ENCODE peak calls at places on chromosomes 11 and 22, in four cellular contexts. One of them, this sample, is unnamed.

GRCh38 chr11:126419801-126420729 is 64.6 kb downstream of the ST3GAL4 start:
- DNase-seq in A549: no peak
- DNase-seq in SK-N-SH: no peak
- DNase-seq in HepG2: no peak
- DNase-seq in this sample: peak

GRCh38 chr11:20065040-20065805 is 95.1 kb downstream of the DBX1 start:
- DNase-seq in HepG2: no peak
- DNase-seq in SK-N-SH: no peak
- DNase-seq in A549: no peak
- DNase-seq in this sample: no peak

GRCh38 chr11:8035225-8035846 is 45.7 kb upstream of the TUB start:
- DNase-seq in HepG2: no peak
- DNase-seq in SK-N-SH: no peak
- DNase-seq in A549: no peak
- DNase-seq in this sample: no peak

GRCh38 chr11:7538023-7538422 is 24.2 kb downstream of the PPFIBP2 start:
- DNase-seq in HepG2: no peak
- DNase-seq in SK-N-SH: no peak
- DNase-seq in A549: no peak
- DNase-seq in this sample: no peak

GRCh38 chr22:44538071-44538470 is 40.0 kb upstream of the RTL6 start:
- DNase-seq in A549: peak
- DNase-seq in HepG2: peak
- DNase-seq in SK-N-SH: no peak
- DNase-seq in this sample: no peak

GRCh38 chr11:91860661-91861060 is 364.0 kb upstream of the FAT3 start:
- DNase-seq in SK-N-SH: no peak
- DNase-seq in HepG2: no peak
- DNase-seq in A549: no peak
- DNase-seq in this sample: no peak

GRCh38 chr11:118180300-118180703 is 3.9 kb upstream of the SCN2B start:
- DNase-seq in A549: peak
- DNase-seq in HepG2: peak
- DNase-seq in SK-N-SH: peak
- DNase-seq in this sample: no peak

GRCh38 chr11:30426781-30427180 is 103.9 kb downstream of the ARL14EP start:
- DNase-seq in HepG2: no peak
- DNase-seq in A549: no peak
- DNase-seq in SK-N-SH: no peak
- DNase-seq in this sample: no peak

GRCh38 chr22:23157560-23158515 is 12.6 kb downstream of the RAB36 start:
- DNase-seq in HepG2: no peak
- DNase-seq in SK-N-SH: no peak
- DNase-seq in A549: no peak
- DNase-seq in this sample: no peak

GRCh38 chr22:48905206-48905975 is 922.3 kb downstream of the BRD1 start:
- DNase-seq in HepG2: no peak
- DNase-seq in A549: no peak
- DNase-seq in SK-N-SH: no peak
- DNase-seq in this sample: no peak

GRCh38 chr11:64685536-64685935 is 37.5 kb downstream of the NRXN2 start:
- DNase-seq in A549: no peak
- DNase-seq in SK-N-SH: no peak
- DNase-seq in HepG2: no peak
- DNase-seq in this sample: no peak

GRCh38 chr11:44949160-44950035 is 1.3 kb downstream of the TP53I11 start:
- DNase-seq in HepG2: no peak
- DNase-seq in A549: peak
- DNase-seq in SK-N-SH: peak
- DNase-seq in this sample: no peak

GRCh38 chr11:93567406-93567819 is 24.2 kb upstream of the SMCO4 start:
- DNase-seq in A549: no peak
- DNase-seq in SK-N-SH: no peak
- DNase-seq in HepG2: no peak
- DNase-seq in this sample: no peak

GRCh38 chr11:6225024-6225423 is 9.4 kb downstream of the FHIP1B start:
- DNase-seq in SK-N-SH: no peak
- DNase-seq in HepG2: no peak
- DNase-seq in A549: no peak
- DNase-seq in this sample: no peak

GRCh38 chr22:33842421-33843094 is 77.7 kb downstream of the LARGE1 start:
- DNase-seq in HepG2: no peak
- DNase-seq in SK-N-SH: no peak
- DNase-seq in A549: no peak
- DNase-seq in this sample: no peak

GRCh38 chr22:41568811-41569210 is 8.0 kb downstream of the CSDC2 start:
- DNase-seq in A549: no peak
- DNase-seq in SK-N-SH: peak
- DNase-seq in HepG2: no peak
- DNase-seq in this sample: no peak

GRCh38 chr11:133928628-133929059 is 28.1 kb downstream of the IGSF9B start:
- DNase-seq in A549: no peak
- DNase-seq in SK-N-SH: peak
- DNase-seq in HepG2: no peak
- DNase-seq in this sample: no peak

GRCh38 chr11:1062075-1062820 is 12.4 kb upstream of the MUC2 start:
- DNase-seq in HepG2: no peak
- DNase-seq in A549: no peak
- DNase-seq in SK-N-SH: no peak
- DNase-seq in this sample: no peak

GRCh38 chr11:27207025-27207650 is 155.9 kb downstream of the CCDC34 start:
- DNase-seq in A549: peak
- DNase-seq in SK-N-SH: no peak
- DNase-seq in HepG2: no peak
- DNase-seq in this sample: no peak

GRCh38 chr22:50312371-50312770 is 4.9 kb upstream of the PLXNB2 start:
- DNase-seq in A549: no peak
- DNase-seq in SK-N-SH: no peak
- DNase-seq in HepG2: no peak
- DNase-seq in this sample: no peak

GRCh38 chr11:76744186-76745058 is 38.7 kb upstream of the TSKU start:
- DNase-seq in SK-N-SH: peak
- DNase-seq in HepG2: no peak
- DNase-seq in A549: no peak
- DNase-seq in this sample: no peak

GRCh38 chr11:23564370-23564769 is 704.1 kb upstream of the CCDC179 start:
- DNase-seq in HepG2: no peak
- DNase-seq in A549: no peak
- DNase-seq in SK-N-SH: no peak
- DNase-seq in this sample: no peak

GRCh38 chr11:122440783-122441701 is 214.5 kb upstream of the UBASH3B start:
- DNase-seq in A549: peak
- DNase-seq in HepG2: no peak
- DNase-seq in SK-N-SH: peak
- DNase-seq in this sample: no peak

DNA sequence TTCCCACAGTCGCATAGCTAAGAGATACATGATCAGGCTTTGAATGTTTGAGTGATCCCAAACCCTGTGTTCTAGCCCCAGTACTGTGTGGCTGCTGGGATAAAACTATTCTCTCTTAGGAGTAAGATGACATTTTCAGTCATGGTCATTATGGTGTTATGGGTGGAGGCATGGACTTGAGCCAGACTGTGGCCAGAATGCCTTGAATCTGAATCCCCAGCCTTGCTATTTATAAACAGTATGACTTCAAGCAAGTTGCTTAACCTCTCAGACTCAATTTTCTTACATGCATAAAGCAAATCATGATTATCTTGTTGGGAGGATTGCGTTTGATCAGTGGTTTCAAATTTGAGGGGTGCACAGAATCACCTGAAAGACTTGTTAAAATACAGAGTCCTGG is 571.6 kb downstream of the METTL15 start:
- DNase-seq in HepG2: no peak
- DNase-seq in SK-N-SH: no peak
- DNase-seq in A549: no peak
- DNase-seq in this sample: no peak
- TF ChIP-seq CHD2 in HepG2: no peak
- TF ChIP-seq CHD2 in SK-N-SH: no peak
- TF ChIP-seq CHD2 in A549: no peak
- TF ChIP-seq CHD2 in this sample: no peak

DNA sequence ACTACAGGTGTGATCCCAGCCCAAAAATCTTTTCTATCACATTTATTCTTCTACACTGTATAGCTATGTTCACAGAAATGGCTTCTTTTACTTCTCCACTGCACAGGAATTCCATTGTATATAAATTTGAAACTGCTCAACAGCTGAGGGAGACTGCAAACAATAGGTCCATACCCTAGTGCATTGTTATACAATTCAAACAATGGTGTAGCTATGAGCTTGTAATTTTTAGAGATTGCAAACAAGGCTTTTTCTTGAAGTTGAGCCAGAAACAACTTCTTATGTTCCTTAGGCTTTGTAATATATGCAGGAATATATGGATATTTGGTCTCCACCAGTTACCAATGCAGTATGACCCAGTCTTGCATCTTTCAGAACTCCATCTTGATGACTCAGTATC is 19.5 kb upstream of the SIK3 start:
- DNase-seq in HepG2: no peak
- DNase-seq in A549: no peak
- DNase-seq in SK-N-SH: no peak
- DNase-seq in this sample: no peak
- TF ChIP-seq CHD2 in HepG2: no peak
- TF ChIP-seq CHD2 in A549: no peak
- TF ChIP-seq CHD2 in SK-N-SH: no peak
- TF ChIP-seq CHD2 in this sample: no peak

DNA sequence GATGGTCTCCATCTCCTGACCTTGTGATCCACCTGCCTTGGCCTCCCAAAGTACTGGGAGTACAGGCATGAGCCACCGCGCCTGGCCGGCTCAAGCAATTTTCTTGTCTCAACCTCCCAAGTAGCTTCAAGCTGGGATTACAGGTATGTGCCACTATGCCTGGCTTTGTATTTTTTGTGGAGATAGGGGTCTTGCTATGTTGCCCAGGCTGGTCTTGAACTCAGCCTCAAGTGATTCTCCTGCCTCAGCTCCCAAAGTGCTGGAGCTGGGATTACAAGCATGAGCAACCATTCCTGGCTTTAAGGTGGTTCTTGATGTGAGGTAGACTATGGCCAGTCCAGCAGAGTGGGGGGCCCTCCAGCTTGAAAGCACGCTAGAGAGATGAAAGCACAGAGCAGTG is 7.6 kb downstream of the POLR2F start:
- DNase-seq in A549: no peak
- DNase-seq in SK-N-SH: no peak
- DNase-seq in HepG2: no peak
- DNase-seq in this sample: no peak
- TF ChIP-seq CHD2 in A549: no peak
- TF ChIP-seq CHD2 in SK-N-SH: no peak
- TF ChIP-seq CHD2 in HepG2: no peak
- TF ChIP-seq CHD2 in this sample: no peak

GRCh38 chr11:17725174-17725573 is 5.8 kb downstream of the MYOD1 start:
- DNase-seq in HepG2: no peak
- DNase-seq in SK-N-SH: no peak
- DNase-seq in A549: no peak
- DNase-seq in this sample: no peak
- TF ChIP-seq CHD2 in HepG2: no peak
- TF ChIP-seq CHD2 in SK-N-SH: no peak
- TF ChIP-seq CHD2 in A549: no peak
- TF ChIP-seq CHD2 in this sample: no peak

DNA sequence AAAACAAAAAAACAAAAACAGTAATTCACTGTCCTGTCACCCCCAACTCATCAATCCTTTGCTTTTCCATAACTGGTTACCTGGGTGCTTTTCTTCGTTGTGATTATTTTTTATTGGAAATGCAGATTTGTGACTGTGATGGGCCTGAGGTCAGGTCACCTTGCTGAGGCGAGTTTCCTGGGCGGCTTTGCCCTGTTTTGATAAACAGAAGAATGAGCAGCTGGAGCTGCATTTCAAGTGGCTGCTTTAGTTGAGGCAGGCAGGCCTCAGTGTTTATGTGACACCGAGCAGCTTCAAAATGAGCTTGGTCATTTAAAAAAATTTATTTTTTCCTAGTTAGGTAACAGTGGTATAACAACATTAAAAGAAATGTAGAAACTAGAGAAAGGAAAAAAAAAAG is 22.2 kb downstream of the PTPRJ start:
- DNase-seq in HepG2: no peak
- DNase-seq in A549: no peak
- DNase-seq in SK-N-SH: no peak
- DNase-seq in this sample: no peak
- TF ChIP-seq CHD2 in HepG2: no peak
- TF ChIP-seq CHD2 in A549: no peak
- TF ChIP-seq CHD2 in SK-N-SH: no peak
- TF ChIP-seq CHD2 in this sample: no peak

DNA sequence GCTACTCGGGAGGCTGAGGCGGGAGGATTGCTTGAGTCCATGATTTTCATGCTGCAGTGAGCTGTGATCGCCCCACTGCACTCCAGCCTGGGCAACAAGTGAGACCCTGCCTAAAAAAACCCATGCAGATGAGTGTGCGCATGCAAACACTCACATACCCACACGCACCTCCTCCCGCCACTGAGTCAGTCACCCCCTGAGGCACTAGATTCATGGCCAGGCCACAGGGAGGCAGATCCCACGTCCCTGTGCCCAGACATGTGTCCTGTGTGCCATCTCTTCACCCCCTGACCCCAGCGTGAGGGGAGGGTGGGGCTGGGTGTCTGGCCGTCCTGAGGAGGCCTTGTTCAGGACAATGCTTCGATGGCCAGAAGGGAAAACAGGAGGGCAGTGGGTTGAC is 15.5 kb downstream of the RELT start:
- DNase-seq in HepG2: no peak
- DNase-seq in A549: no peak
- DNase-seq in SK-N-SH: no peak
- DNase-seq in this sample: no peak
- TF ChIP-seq CHD2 in HepG2: no peak
- TF ChIP-seq CHD2 in A549: no peak
- TF ChIP-seq CHD2 in SK-N-SH: no peak
- TF ChIP-seq CHD2 in this sample: no peak

DNA sequence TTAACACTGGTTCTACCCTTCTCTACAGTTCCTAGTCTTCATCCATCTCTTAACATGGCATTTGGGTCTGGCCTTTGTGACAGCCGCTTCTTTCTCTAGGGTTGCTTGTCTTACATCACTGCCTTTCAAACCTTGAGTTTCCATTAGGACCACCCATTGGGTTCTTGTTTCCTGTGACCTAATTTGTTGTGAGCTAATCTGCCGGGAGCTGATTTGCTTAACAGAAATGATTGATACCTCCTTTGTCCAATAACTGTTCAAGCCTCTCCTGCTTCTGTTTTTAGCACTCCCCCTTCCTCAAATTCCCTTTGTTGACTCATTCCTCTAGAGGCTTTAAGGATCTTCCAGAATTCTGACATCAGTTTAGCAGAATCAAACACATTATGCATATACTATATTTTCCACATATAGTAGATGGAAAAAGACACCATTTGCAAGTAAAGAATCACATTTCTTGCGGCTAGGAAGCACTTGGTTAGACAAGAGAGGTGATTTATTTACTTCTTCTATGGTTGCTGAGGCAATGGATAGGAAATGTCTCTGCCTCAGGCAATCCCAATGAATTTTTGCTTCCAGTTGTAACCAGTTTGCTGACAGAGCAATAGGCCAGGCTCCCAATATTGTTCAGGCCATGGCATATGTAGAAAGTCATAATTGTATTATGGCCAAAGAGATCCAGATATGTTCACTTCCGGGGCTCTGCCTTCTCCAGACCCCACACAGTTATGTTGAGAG is 130.7 kb downstream of the SNX19 start:
- DNase-seq in SK-N-SH: no peak
- DNase-seq in HepG2: no peak
- DNase-seq in A549: peak
- DNase-seq in this sample: no peak
- TF ChIP-seq CHD2 in SK-N-SH: no peak
- TF ChIP-seq CHD2 in HepG2: no peak
- TF ChIP-seq CHD2 in A549: no peak
- TF ChIP-seq CHD2 in this sample: no peak

This sample was measured in GM12878.